ENCODE peak calls at places on chromosomes 11 and 22, in four cellular contexts. C is K562, Z is GM12878, P is SK-N-SH. D is an unnamed sample.

GRCh38 chr22:46737976-46738641 is at the start of gene CERK:
- DNase-seq in C (peak; percentile 81), Z (no peak), P (peak; percentile 95), D (peak; percentile 36)

GRCh38 chr22:44384981-44385610 is 72.3 kb upstream of the SHISAL1 start:
- DNase-seq in C (no peak), Z (no peak), P (no peak), D (no peak)

GRCh38 chr11:45739866-45740265 is 65.1 kb upstream of the SLC35C1 start:
- DNase-seq in C (no peak), Z (no peak), P (no peak), D (no peak)

GRCh38 chr11:20114588-20114987 is 45.7 kb downstream of the DBX1 start:
- DNase-seq in C (no peak), Z (no peak), P (no peak), D (no peak)

GRCh38 chr11:118144869-118145268 is 7.8 kb downstream of the SCN4B start:
- DNase-seq in C (no peak), Z (no peak), P (no peak), D (no peak)

GRCh38 chr11:64850979-64851567 is 6.6 kb upstream of the CDC42BPG start:
- DNase-seq in C (no peak), Z (peak; percentile 90), P (no peak), D (no peak)

GRCh38 chr22:40215266-40215665 is 37.5 kb downstream of the TNRC6B start:
- DNase-seq in C (no peak), Z (no peak), P (no peak), D (no peak)

GRCh38 chr11:120539681-120540369 is 28.3 kb downstream of the GRIK4 start:
- DNase-seq in C (no peak), Z (no peak), P (peak; percentile 72), D (no peak)

GRCh38 chr11:65429069-65429681 is 6.6 kb downstream of the NEAT1 start:
- DNase-seq in C (no peak), Z (no peak), P (no peak), D (no peak)

DNA sequence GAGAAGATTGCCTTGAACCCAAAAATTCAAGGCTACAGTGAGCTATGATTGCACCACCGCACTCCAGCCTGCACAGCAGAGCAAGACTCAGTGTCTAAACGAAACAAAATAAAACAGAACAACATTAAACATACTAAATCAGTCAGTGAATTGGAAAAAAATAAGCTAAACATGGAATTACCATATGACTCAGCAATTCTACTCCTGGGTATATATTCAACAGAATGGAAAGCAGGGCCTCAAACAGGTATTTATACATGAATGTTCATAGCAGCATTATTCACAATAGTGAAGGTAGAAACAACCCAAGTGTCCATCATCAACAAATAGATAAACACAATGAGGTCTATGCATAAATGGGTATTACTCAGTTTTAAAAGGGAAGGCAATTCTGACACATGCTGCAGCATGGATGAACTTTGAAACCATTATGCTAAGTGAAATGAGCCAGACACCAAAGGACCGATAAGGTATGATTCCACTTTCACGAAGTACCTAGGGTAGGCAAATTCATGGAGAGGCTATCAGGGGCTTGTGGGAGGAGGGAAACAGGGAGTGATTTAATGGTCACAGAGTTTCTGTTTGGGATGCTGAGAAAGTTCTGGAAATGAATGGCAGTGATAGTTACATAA is 15.5 kb downstream of the NTM start:
- DNase-seq in C (no peak), Z (no peak), P (no peak), D (no peak)
- TF ChIP-seq NFIC in C (no peak), Z (no peak), P (no peak), D (no peak)

DNA sequence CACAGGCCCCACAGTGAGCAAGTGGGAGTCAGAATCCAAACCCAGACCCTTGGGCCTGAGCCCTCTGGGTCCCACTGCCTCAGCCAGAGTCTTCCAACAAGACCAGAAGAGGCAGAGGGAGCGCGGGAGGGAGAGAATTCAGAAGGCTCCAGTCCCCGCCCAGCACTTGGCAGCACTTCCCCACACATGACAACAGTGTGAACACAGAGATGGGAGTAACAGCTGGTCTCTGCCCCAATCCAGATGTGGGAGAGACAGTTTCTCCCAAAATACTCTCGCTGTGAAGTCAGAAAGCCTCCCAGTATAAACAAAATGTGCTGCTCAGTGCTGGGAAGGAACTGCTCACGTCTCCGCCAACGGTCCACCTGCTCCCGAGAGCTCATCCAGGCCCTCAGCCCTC is 219.9 kb downstream of the MN1 start:
- DNase-seq in C (no peak), Z (no peak), P (no peak), D (no peak)
- TF ChIP-seq USF2 in C (no peak), Z (no peak), P (no peak), D (no peak)

DNA sequence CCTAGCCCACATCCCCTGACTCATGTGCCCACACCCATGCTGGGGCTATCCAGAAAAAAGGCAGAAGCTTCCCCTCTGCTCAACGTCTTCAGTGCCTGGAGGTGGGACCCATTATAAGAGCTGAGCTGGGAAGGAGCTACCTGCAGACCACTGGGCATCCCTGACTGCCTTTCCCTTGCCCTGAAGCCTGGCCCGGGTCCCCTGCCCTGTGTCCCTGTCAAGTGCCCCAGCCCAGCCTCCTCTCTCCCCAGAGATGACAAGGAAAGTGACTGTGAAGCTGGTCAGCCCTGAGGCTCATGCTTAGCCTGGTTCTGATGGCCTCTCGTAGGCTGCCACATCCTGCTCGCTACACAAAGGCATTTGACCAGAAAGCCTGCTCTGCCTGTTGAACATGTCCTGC is 140.4 kb downstream of the PARVA start:
- DNase-seq in C (no peak), Z (no peak), P (no peak), D (no peak)
- TF ChIP-seq NFIC in C (no peak), Z (no peak), P (no peak), D (no peak)

DNA sequence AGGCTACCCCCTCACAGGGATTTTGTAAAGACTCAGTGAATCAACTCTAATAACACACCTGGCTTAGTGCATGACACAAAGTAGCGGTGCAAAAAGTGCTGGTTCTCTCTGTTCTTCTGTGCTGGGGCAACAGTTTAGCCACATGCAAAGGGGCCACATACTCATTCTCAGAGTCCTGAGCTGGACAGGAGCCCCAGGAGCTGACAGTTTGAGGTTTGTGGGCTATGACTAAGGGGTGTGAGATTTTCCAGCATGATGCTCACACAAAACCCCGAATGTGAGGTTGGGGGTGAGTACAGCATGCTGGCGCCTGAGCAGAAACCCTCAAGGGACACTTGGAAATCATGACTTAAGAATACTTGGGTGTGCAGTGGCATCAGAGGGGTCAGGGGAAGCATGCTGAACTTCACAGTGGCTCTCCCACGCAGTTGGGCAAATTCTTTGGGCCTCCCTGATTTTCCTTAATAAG is 31.1 kb downstream of the TMPRSS5 start:
- DNase-seq in C (peak; percentile 38), Z (peak; percentile 73), P (no peak), D (no peak)
- TF ChIP-seq USF2 in C (no peak), Z (no peak), P (no peak), D (no peak)

GRCh38 chr22:27424319-27424718 is 377.2 kb downstream of the MN1 start:
- DNase-seq in C (no peak), Z (no peak), P (peak; percentile 36), D (no peak)
- TF ChIP-seq NFIC in C (no peak), Z (no peak), P (peak; percentile 47), D (no peak)

DNA sequence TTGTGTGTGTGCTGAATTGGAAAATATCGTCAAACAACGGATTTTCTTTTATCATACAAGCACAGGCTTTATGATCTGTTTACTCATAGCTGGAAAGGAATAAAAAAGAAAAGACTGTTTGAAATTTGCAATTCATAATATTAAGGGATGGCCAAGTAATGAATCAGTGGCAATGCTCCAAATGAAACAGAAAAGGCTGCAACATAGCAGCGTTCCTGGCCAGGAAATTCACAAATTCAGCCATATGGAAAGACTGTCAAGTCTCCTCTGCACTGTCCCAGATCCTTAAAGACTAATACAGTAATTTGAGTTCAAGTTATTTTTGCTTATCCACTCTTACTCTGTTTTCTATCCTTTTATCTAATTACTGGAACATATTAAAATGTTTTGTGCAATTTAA is 98.2 kb downstream of the MSANTD4 start:
- DNase-seq in C (no peak), Z (no peak), P (no peak), D (no peak)
- TF ChIP-seq USF2 in C (no peak), Z (no peak), P (no peak), D (no peak)

GRCh38 chr22:36862251-36863242 is 1.7 kb downstream of the NCF4 start:
- DNase-seq in C (no peak), Z (peak; percentile 73), P (no peak), D (no peak)
- TF ChIP-seq NFIC in C (no peak), Z (no peak), P (no peak), D (no peak)

DNA sequence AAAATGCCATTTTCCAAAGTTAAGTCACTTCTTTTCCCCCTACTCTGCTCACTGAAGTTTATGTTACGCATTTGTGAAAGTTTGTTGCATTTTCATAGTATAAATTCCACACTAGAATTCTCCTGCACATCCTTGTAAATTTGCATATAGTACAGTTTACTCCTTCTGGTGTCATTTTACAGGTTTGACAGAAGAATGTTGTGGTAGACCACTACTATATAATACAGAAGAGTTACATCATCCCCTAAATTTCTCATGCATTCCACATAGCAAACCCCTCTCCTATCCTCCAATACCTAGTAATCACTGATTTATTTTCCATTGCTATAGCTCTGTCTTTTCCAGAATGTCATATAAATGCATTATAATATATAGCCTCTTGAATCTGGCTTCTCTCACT is 64.5 kb downstream of the CCDC73 start:
- DNase-seq in C (no peak), Z (no peak), P (no peak), D (no peak)
- TF ChIP-seq USF2 in C (no peak), Z (no peak), P (no peak), D (no peak)

GRCh38 chr11:2559527-2560311 is 114.9 kb downstream of the KCNQ1 start:
- DNase-seq in C (no peak), Z (no peak), P (no peak), D (no peak)
- TF ChIP-seq NFIC in C (no peak), Z (no peak), P (no peak), D (no peak)